ENCODE peak calls at places on chromosomes 6 and 20, in ten cellular contexts. G is mesenchymal stem cell; E is iris pigment epithelial cell; J is choroid plexus epithelial cell; Q is GM23248; Y is activated T-cell treated with anti-CD3 and anti-CD28 coated beads, Interleukin-2, amount 50 U/mL, for 72 hours; W is dorsolateral prefrontal cortex; X is amygdala; P is PC-3; K is activated naive CD4-positive, alpha-beta T cell treated with anti-CD3 and anti-CD28 coated beads, Interleukin-2, amount 10 ng/mL, durations not matched to agents 7 days and 5 days. B is an unnamed sample.

GRCh38 chr20:56515657-56516381 is 8.7 kb upstream of the FAM209A start:
- DNase-seq in G (peak; percentile 19), E (peak; percentile 23), J (peak; percentile 62), Q (peak; percentile 34), Y (no peak), W (no peak), X (no peak), P (peak; percentile 40), K (no peak), B (no peak)

GRCh38 chr6:152948150-152948768 is 34.6 kb downstream of the FBXO5 start:
- DNase-seq in G (peak; percentile 58), E (peak; percentile 54), J (peak; percentile 74), Q (peak; percentile 68), Y (peak; percentile 10), W (peak; percentile 11), X (no peak), P (peak; percentile 66), K (no peak), B (peak; percentile 68)

GRCh38 chr6:113860165-113860955 is 3.2 kb downstream of the MARCKS start:
- DNase-seq in G (no peak), E (peak; percentile 48), J (peak; percentile 63), Q (peak; percentile 70), Y (no peak), W (peak; percentile 25), X (no peak), P (peak; percentile 22), K (no peak), B (peak; percentile 62)

GRCh38 chr6:53671111-53671510 is 5.6 kb upstream of the KLHL31 start:
- DNase-seq in G (peak; percentile 29), E (no peak), J (peak; percentile 17), Q (no peak), Y (no peak), W (no peak), X (no peak), P (no peak), K (no peak), B (peak; percentile 80)

GRCh38 chr20:37627060-37627766 is 66.6 kb upstream of the CTNNBL1 start:
- DNase-seq in G (peak; percentile 60), E (peak; percentile 49), J (peak; percentile 74), Q (peak; percentile 63), Y (peak; percentile 41), W (no peak), X (no peak), P (peak; percentile 74), K (peak; percentile 66), B (peak; percentile 61)

GRCh38 chr6:139533573-139534471 is 159.4 kb upstream of the CITED2 start:
- DNase-seq in G (peak; percentile 92), E (peak; percentile 92), J (peak; percentile 91), Q (peak; percentile 76), Y (no peak), W (no peak), X (no peak), P (no peak), K (no peak), B (peak; percentile 83)

GRCh38 chr6:41504526-41505021 is 41.6 kb upstream of the FOXP4 start:
- DNase-seq in G (no peak), E (peak; percentile 54), J (peak; percentile 69), Q (peak; percentile 16), Y (no peak), W (no peak), X (no peak), P (peak; percentile 3), K (no peak), B (peak; percentile 53)

GRCh38 chr20:18057994-18058349 is 256 bp upstream of the OVOL2 start:
- DNase-seq in G (no peak), E (no peak), J (no peak), Q (no peak), Y (no peak), W (no peak), X (no peak), P (no peak), K (no peak), B (no peak)

GRCh38 chr6:53369876-53370515 is 21.2 kb upstream of the ELOVL5 start:
- DNase-seq in G (no peak), E (peak; percentile 7), J (no peak), Q (no peak), Y (no peak), W (no peak), X (no peak), P (no peak), K (no peak), B (no peak)

GRCh38 chr20:8858181-8858794 is 210.6 kb upstream of the PLCB4 start:
- DNase-seq in G (peak; percentile 3), E (peak; percentile 29), J (peak; percentile 62), Q (no peak), Y (no peak), W (no peak), X (no peak), P (no peak), K (no peak), B (peak; percentile 36)

GRCh38 chr20:1945134-1945618 is 48.7 kb downstream of the PDYN start:
- DNase-seq in G (peak; percentile 60), E (peak; percentile 51), J (no peak), Q (peak; percentile 89), Y (no peak), W (peak; percentile 89), X (peak; percentile 27), P (no peak), K (no peak), B (no peak)

GRCh38 chr6:169173532-169174268 is 79.9 kb downstream of the THBS2 start:
- DNase-seq in G (no peak), E (peak; percentile 30), J (no peak), Q (no peak), Y (no peak), W (no peak), X (no peak), P (peak; percentile 58), K (no peak), B (peak; percentile 92)

GRCh38 chr6:47736083-47736700 is 37.8 kb downstream of the ADGRF4 start:
- DNase-seq in G (no peak), E (no peak), J (no peak), Q (no peak), Y (no peak), W (no peak), X (no peak), P (peak; percentile 69), K (no peak), B (no peak)

GRCh38 chr6:166815629-166816028 is 140.7 kb downstream of the RNASET2 start:
- DNase-seq in G (no peak), E (peak; percentile 14), J (peak; percentile 18), Q (peak; percentile 23), Y (no peak), W (no peak), X (no peak), P (peak; percentile 17), K (no peak), B (no peak)

B was measured in M059J.